ENCODE peak calls at places on chromosomes 5 and 9, in ten cellular contexts. V is GM04503, U is AG08395, B is T-helper 9 cell, Y is NCI-H226, I is choroid plexus epithelial cell, P is GM13976, F is pulmonary artery endothelial cell, D is NCI-H1105, Q is dorsolateral prefrontal cortex. M is an unnamed sample.

GRCh38 chr5:82159014-82159413 is 119.1 kb downstream of the RPS23 start:
- DNase-seq in V (no peak), F (no peak), Q (no peak), D (no peak), P (no peak), B (no peak), Y (peak; percentile 83), I (peak; percentile 85), U (peak; percentile 28), M (no peak)

GRCh38 chr5:174281089-174281488 is 235.6 kb downstream of the NSG2 start:
- DNase-seq in D (no peak), Q (no peak), U (no peak), P (no peak), F (no peak), Y (no peak), B (no peak), V (no peak), I (no peak), M (no peak)

GRCh38 chr5:39948867-39949468 is 524.2 kb upstream of the DAB2 start:
- DNase-seq in D (peak; percentile 34), U (peak; percentile 49), P (peak; percentile 39), B (peak; percentile 39), I (peak; percentile 90), Q (no peak), F (peak; percentile 57), Y (peak; percentile 27), V (no peak), M (peak; percentile 42)

GRCh38 chr5:148884339-148885020 is 58.1 kb downstream of the ADRB2 start:
- DNase-seq in I (no peak), V (no peak), Q (no peak), B (no peak), U (no peak), Y (no peak), D (no peak), F (no peak), P (no peak), M (no peak)

GRCh38 chr5:151180291-151180690 is 22.7 kb upstream of the ANXA6 start:
- DNase-seq in I (no peak), D (no peak), V (no peak), F (no peak), Q (no peak), B (no peak), Y (no peak), P (no peak), U (no peak), M (no peak)

GRCh38 chr5:2393556-2393955 is 357.9 kb downstream of the IRX2 start:
- DNase-seq in P (no peak), B (no peak), I (no peak), U (no peak), Y (no peak), Q (no peak), V (no peak), D (no peak), F (no peak), M (no peak)

GRCh38 chr5:1799110-1799601 is 481 bp downstream of the MRPL36 start:
- DNase-seq in V (no peak), F (no peak), B (peak; percentile 21), D (no peak), Q (no peak), I (peak; percentile 43), Y (no peak), P (peak; percentile 61), U (peak; percentile 36), M (peak; percentile 15)

GRCh38 chr5:15573594-15573993 is 73.6 kb downstream of the FBXL7 start:
- DNase-seq in B (no peak), U (no peak), Y (no peak), P (no peak), V (no peak), Q (no peak), D (no peak), F (no peak), I (no peak), M (no peak)

GRCh38 chr5:36648426-36648825 is 42.0 kb downstream of the SLC1A3 start:
- DNase-seq in U (no peak), F (no peak), P (no peak), B (no peak), V (no peak), I (no peak), D (no peak), Y (no peak), Q (no peak), M (no peak)

GRCh38 chr9:8420416-8420815 is 620.8 kb upstream of the DMAC1 start:
- DNase-seq in F (no peak), P (no peak), D (no peak), V (no peak), Q (no peak), I (no peak), B (no peak), Y (no peak), U (no peak), M (no peak)

GRCh38 chr5:98497391-98497790 is 276.1 kb upstream of the RGMB start:
- DNase-seq in B (no peak), P (no peak), F (no peak), U (no peak), Y (no peak), V (no peak), I (no peak), Q (no peak), D (no peak), M (no peak)

GRCh38 chr9:86405926-86406325 is 51.7 kb upstream of the TUT7 start:
- DNase-seq in Q (no peak), U (peak; percentile 82), I (peak; percentile 95), B (no peak), P (no peak), D (no peak), Y (peak; percentile 75), F (no peak), V (peak; percentile 58), M (no peak)

GRCh38 chr9:15423328-15423985 is 781 bp downstream of the SNAPC3 start:
- DNase-seq in F (no peak), D (no peak), U (peak; percentile 33), B (no peak), V (no peak), I (peak; percentile 63), Y (no peak), P (no peak), Q (no peak), M (no peak)

GRCh38 chr9:81823672-81824554 is 104.3 kb upstream of the SPATA31D4 start:
- DNase-seq in B (no peak), Y (no peak), I (no peak), D (no peak), F (no peak), Q (peak; percentile 36), P (no peak), V (no peak), U (peak; percentile 15), M (no peak)

GRCh38 chr9:2230362-2230761 is 215.2 kb downstream of the SMARCA2 start:
- DNase-seq in I (no peak), Y (no peak), B (no peak), U (no peak), Q (no peak), P (no peak), V (no peak), D (no peak), F (no peak), M (no peak)

GRCh38 chr5:7825630-7826029 is 25.3 kb downstream of the CFAP90 start:
- DNase-seq in D (no peak), F (no peak), Q (no peak), Y (no peak), P (no peak), U (no peak), V (no peak), I (no peak), B (no peak), M (no peak)

GRCh38 chr5:88845081-88845697 is 37.8 kb downstream of the MEF2C start:
- DNase-seq in P (peak; percentile 61), V (no peak), F (no peak), B (no peak), Q (no peak), Y (no peak), I (no peak), D (no peak), U (no peak), M (no peak)

GRCh38 chr5:179840766-179841165 is 17.9 kb downstream of the MRNIP start:
- DNase-seq in F (no peak), V (no peak), B (no peak), D (no peak), U (no peak), P (no peak), Q (no peak), Y (no peak), I (no peak), M (no peak)

GRCh38 chr9:115514454-115514853 is 396.5 kb upstream of the TNC start:
- DNase-seq in V (no peak), P (no peak), D (no peak), Q (no peak), I (no peak), Y (no peak), B (no peak), F (no peak), U (no peak), M (no peak)

GRCh38 chr9:113593682-113594281 is 130.3 kb downstream of the RGS3 start:
- DNase-seq in D (no peak), V (peak; percentile 97), U (peak; percentile 97), P (peak; percentile 64), Y (peak; percentile 95), F (peak; percentile 98), B (no peak), Q (peak; percentile 77), I (peak; percentile 98), M (peak; percentile 93)

GRCh38 chr5:91109634-91110033 is 273.5 kb downstream of the ARRDC3 start:
- DNase-seq in P (no peak), I (peak; percentile 57), Q (no peak), V (no peak), Y (no peak), F (no peak), U (no peak), B (no peak), D (no peak), M (no peak)

GRCh38 chr5:146428658-146429057 is 18.5 kb upstream of the TCERG1 start:
- DNase-seq in I (no peak), P (no peak), Y (no peak), U (no peak), V (no peak), B (no peak), Q (no peak), F (no peak), D (no peak), M (no peak)

GRCh38 chr5:149775785-149776184 is 45.7 kb downstream of the PPARGC1B start:
- DNase-seq in B (no peak), I (peak; percentile 28), Y (no peak), F (no peak), D (no peak), Q (no peak), U (no peak), V (no peak), P (no peak), M (no peak)

GRCh38 chr5:135135530-135136201 is 101.6 kb upstream of the PITX1 start:
- DNase-seq in V (peak; percentile 28), B (no peak), I (no peak), Y (no peak), D (peak; percentile 37), Q (no peak), U (peak; percentile 72), P (no peak), F (no peak), M (peak; percentile 82)

GRCh38 chr5:883475-884181 is 9.0 kb downstream of the BRD9 start:
- DNase-seq in I (no peak), F (no peak), Q (peak; percentile 48), V (no peak), P (no peak), B (no peak), U (no peak), D (no peak), Y (no peak), M (no peak)

GRCh38 chr5:122972877-122973276 is 63.6 kb downstream of the PPIC start:
- DNase-seq in I (peak; percentile 14), V (peak; percentile 18), P (no peak), B (no peak), D (no peak), Q (no peak), Y (peak; percentile 47), F (no peak), U (peak; percentile 19), M (no peak)

GRCh38 chr5:97400537-97400936 is 217.5 kb upstream of the RIOK2 start:
- DNase-seq in V (no peak), F (no peak), I (no peak), U (no peak), Q (no peak), P (no peak), B (no peak), D (no peak), Y (no peak), M (no peak)

GRCh38 chr5:176388003-176388340 is 426 bp downstream of the NOP16 start:
- DNase-seq in V (no peak), P (no peak), B (no peak), Q (no peak), U (peak; percentile 18), Y (no peak), D (no peak), F (no peak), I (peak; percentile 29), M (peak; percentile 8)